ENCODE peak calls at places on chromosomes 12 and 14, in six cellular contexts. One of them, this sample, is unnamed.
A peak's percentile ranks its signal among the peaks of the same experiment; 100 is the strongest.

GRCh38 chr14:67602071-67602470 is 2.0 kb upstream of the PIGH start:
- DNase-seq in fibroblast of the aortic adventitia: no peak
- DNase-seq in fibroblast of lung: no peak
- DNase-seq in activated effector memory CD4-positive, alpha-beta T cell treated with Interleukin-2 at 50 U/mL for 16 hours: no peak
- DNase-seq in Peyer's patch: no peak
- DNase-seq in HT1080: no peak
- DNase-seq in this sample: no peak

GRCh38 chr14:54329082-54329695 is 67.6 kb upstream of the CDKN3 start:
- DNase-seq in HT1080: peak; percentile 70
- DNase-seq in fibroblast of the aortic adventitia: peak; percentile 77
- DNase-seq in fibroblast of lung: peak; percentile 72
- DNase-seq in activated effector memory CD4-positive, alpha-beta T cell treated with Interleukin-2 at 50 U/mL for 16 hours: no peak
- DNase-seq in Peyer's patch: no peak
- DNase-seq in this sample: peak; percentile 45

GRCh38 chr12:101616027-101616494 is 21.3 kb downstream of the MYBPC1 start:
- DNase-seq in HT1080: no peak
- DNase-seq in Peyer's patch: no peak
- DNase-seq in fibroblast of lung: no peak
- DNase-seq in fibroblast of the aortic adventitia: no peak
- DNase-seq in activated effector memory CD4-positive, alpha-beta T cell treated with Interleukin-2 at 50 U/mL for 16 hours: no peak
- DNase-seq in this sample: no peak

GRCh38 chr12:131209082-131210070 is 255.7 kb downstream of the ADGRD1 start:
- DNase-seq in Peyer's patch: peak; percentile 28
- DNase-seq in fibroblast of lung: no peak
- DNase-seq in activated effector memory CD4-positive, alpha-beta T cell treated with Interleukin-2 at 50 U/mL for 16 hours: no peak
- DNase-seq in HT1080: no peak
- DNase-seq in fibroblast of the aortic adventitia: no peak
- DNase-seq in this sample: no peak

GRCh38 chr12:52060498-52061177 is 9.1 kb upstream of the ATG101 start:
- DNase-seq in fibroblast of lung: no peak
- DNase-seq in Peyer's patch: no peak
- DNase-seq in HT1080: no peak
- DNase-seq in fibroblast of the aortic adventitia: peak; percentile 62
- DNase-seq in activated effector memory CD4-positive, alpha-beta T cell treated with Interleukin-2 at 50 U/mL for 16 hours: no peak
- DNase-seq in this sample: no peak

GRCh38 chr14:66105819-66106218 is 380.4 kb upstream of the CCDC196 start:
- DNase-seq in Peyer's patch: no peak
- DNase-seq in HT1080: peak; percentile 89
- DNase-seq in fibroblast of lung: peak; percentile 64
- DNase-seq in fibroblast of the aortic adventitia: peak; percentile 82
- DNase-seq in activated effector memory CD4-positive, alpha-beta T cell treated with Interleukin-2 at 50 U/mL for 16 hours: no peak
- DNase-seq in this sample: no peak

GRCh38 chr12:113996026-113996425 is 29.9 kb upstream of the RBM19 start:
- DNase-seq in activated effector memory CD4-positive, alpha-beta T cell treated with Interleukin-2 at 50 U/mL for 16 hours: no peak
- DNase-seq in fibroblast of lung: no peak
- DNase-seq in fibroblast of the aortic adventitia: no peak
- DNase-seq in Peyer's patch: no peak
- DNase-seq in HT1080: no peak
- DNase-seq in this sample: no peak

GRCh38 chr14:68864301-68864810 is 71.5 kb upstream of the ZFP36L1 start:
- DNase-seq in activated effector memory CD4-positive, alpha-beta T cell treated with Interleukin-2 at 50 U/mL for 16 hours: no peak
- DNase-seq in fibroblast of lung: no peak
- DNase-seq in HT1080: no peak
- DNase-seq in fibroblast of the aortic adventitia: no peak
- DNase-seq in Peyer's patch: no peak
- DNase-seq in this sample: no peak